ENCODE peak calls at places on chromosomes 12 and 14, in seven cellular contexts. H is A549, P is cardiac muscle cell, Y is uterus, R is stomach, L is DND-41, E is OCI-LY7. Z is an unnamed sample.

GRCh38 chr14:99268776-99269510 is 3.1 kb downstream of the BCL11B start:
- DNase-seq in H (no peak), P (no peak), Y (no peak), R (no peak), L (no peak), E (no peak), Z (no peak)

GRCh38 chr12:119075222-119075787 is 94.0 kb downstream of the SRRM4 start:
- DNase-seq in H (no peak), P (no peak), Y (no peak), R (no peak), L (no peak), E (no peak), Z (no peak)

GRCh38 chr14:21822109-21822508 is 148.5 kb upstream of the OR4E1 start:
- DNase-seq in H (no peak), P (no peak), Y (no peak), R (no peak), L (no peak), E (no peak), Z (no peak)

GRCh38 chr14:61387076-61387475 is 65.7 kb downstream of the PRKCH start:
- DNase-seq in H (no peak), P (peak), Y (no peak), R (no peak), L (no peak), E (no peak), Z (no peak)

GRCh38 chr12:132178314-132178713 is 34.1 kb downstream of the NOC4L start:
- DNase-seq in H (no peak), P (no peak), Y (no peak), R (no peak), L (peak), E (peak), Z (no peak)

GRCh38 chr14:36767603-36768281 is 106.1 kb downstream of the PAX9 start:
- DNase-seq in H (no peak), P (no peak), Y (no peak), R (no peak), L (no peak), E (no peak), Z (no peak)

GRCh38 chr12:11553871-11554533 is 95.5 kb upstream of the ETV6 start:
- DNase-seq in H (peak), P (peak), Y (peak), R (peak), L (peak), E (peak), Z (peak)

GRCh38 chr14:60485057-60485599 is 735 bp downstream of the C14orf39 start:
- DNase-seq in H (no peak), P (peak), Y (no peak), R (no peak), L (no peak), E (no peak), Z (no peak)

GRCh38 chr14:97641827-97642226 is 844.6 kb downstream of the VRK1 start:
- DNase-seq in H (no peak), P (no peak), Y (no peak), R (no peak), L (no peak), E (no peak), Z (no peak)

GRCh38 chr12:3834774-3835173 is 38.4 kb downstream of the PARP11 start:
- DNase-seq in H (no peak), P (no peak), Y (no peak), R (no peak), L (no peak), E (no peak), Z (no peak)

GRCh38 chr14:35390577-35391387 is 13.8 kb downstream of the NFKBIA start:
- DNase-seq in H (no peak), P (peak), Y (no peak), R (no peak), L (no peak), E (no peak), Z (no peak)

GRCh38 chr14:79419571-79420327 is 791.6 kb downstream of the DIO2 start:
- DNase-seq in H (no peak), P (no peak), Y (no peak), R (no peak), L (no peak), E (no peak), Z (no peak)

GRCh38 chr12:62562892-62563291 is 96.3 kb downstream of the MON2 start:
- DNase-seq in H (no peak), P (no peak), Y (no peak), R (no peak), L (no peak), E (no peak), Z (no peak)

GRCh38 chr14:60349663-60350365 is 100.8 kb downstream of the PPM1A start:
- DNase-seq in H (peak), P (peak), Y (no peak), R (peak), L (peak), E (peak), Z (no peak)

GRCh38 chr12:53223391-53224267 is 8.4 kb downstream of the RARG start:
- DNase-seq in H (no peak), P (no peak), Y (no peak), R (no peak), L (peak), E (no peak), Z (no peak)

GRCh38 chr12:52061470-52062166 is 8.2 kb upstream of the ATG101 start:
- DNase-seq in H (no peak), P (no peak), Y (no peak), R (no peak), L (no peak), E (no peak), Z (no peak)

GRCh38 chr12:106275458-106275857 is 27.1 kb upstream of the TCP11L2 start:
- DNase-seq in H (no peak), P (no peak), Y (no peak), R (no peak), L (no peak), E (no peak), Z (no peak)

GRCh38 chr12:132400011-132400641 is 70.7 kb upstream of the GALNT9 start:
- DNase-seq in H (no peak), P (no peak), Y (no peak), R (no peak), L (no peak), E (no peak), Z (no peak)

GRCh38 chr14:71693373-71693772 is 238.9 kb upstream of the RGS6 start:
- DNase-seq in H (no peak), P (no peak), Y (no peak), R (no peak), L (peak), E (peak), Z (no peak)

GRCh38 chr14:71658261-71658860 is 273.9 kb upstream of the RGS6 start:
- DNase-seq in H (no peak), P (no peak), Y (no peak), R (no peak), L (no peak), E (peak), Z (no peak)

GRCh38 chr12:67710582-67710981 is 62.0 kb downstream of the DYRK2 start:
- DNase-seq in H (peak), P (no peak), Y (no peak), R (peak), L (no peak), E (no peak), Z (no peak)

GRCh38 chr12:17062296-17063061 is 456.5 kb upstream of the LMO3 start:
- DNase-seq in H (no peak), P (no peak), Y (no peak), R (no peak), L (no peak), E (no peak), Z (no peak)

GRCh38 chr12:124906606-124907261 is 7.7 kb downstream of the UBC start:
- DNase-seq in H (peak), P (peak), Y (peak), R (peak), L (peak), E (peak), Z (peak)
- H3K27ac ChIP-seq in H (peak), P (no peak), Y (peak), R (no peak), L (peak), E (peak), Z (no peak)

GRCh38 chr14:103275000-103275399 is 59.0 kb upstream of the EIF5 start:
- DNase-seq in H (no peak), P (no peak), Y (no peak), R (no peak), L (no peak), E (no peak), Z (no peak)

GRCh38 chr14:103282932-103283331 is 51.1 kb upstream of the EIF5 start:
- DNase-seq in H (no peak), P (no peak), Y (no peak), R (no peak), L (no peak), E (no peak), Z (no peak)

GRCh38 chr14:103280278-103280917 is 53.6 kb upstream of the EIF5 start:
- DNase-seq in H (no peak), P (no peak), Y (no peak), R (no peak), L (no peak), E (no peak), Z (no peak)

GRCh38 chr14:103281496-103282231 is 52.4 kb upstream of the EIF5 start:
- DNase-seq in H (peak), P (peak), Y (peak), R (peak), L (no peak), E (no peak), Z (no peak)

GRCh38 chr14:103279129-103280025 is 54.7 kb upstream of the EIF5 start:
- DNase-seq in H (no peak), P (no peak), Y (no peak), R (no peak), L (no peak), E (no peak), Z (no peak)
- TF ChIP-seq CTCF in H (no peak), P (no peak), Y (no peak), R (no peak), L (no peak), E (no peak), Z (no peak)

GRCh38 chr12:26239127-26239500 is 43.7 kb downstream of the SSPN start:
- DNase-seq in H (no peak), P (no peak), Y (no peak), R (no peak), L (no peak), E (no peak), Z (no peak)
- H3K27ac ChIP-seq in H (peak), P (no peak), Y (no peak), R (no peak), L (no peak), E (no peak), Z (no peak)

GRCh38 chr12:32400114-32400672 is 835 bp downstream of the FGD4 start:
- DNase-seq in H (peak), P (peak), Y (no peak), R (peak), L (no peak), E (no peak), Z (no peak)

GRCh38 chr12:32400866-32401265 is 1.5 kb downstream of the FGD4 start:
- DNase-seq in H (no peak), P (no peak), Y (no peak), R (no peak), L (no peak), E (no peak), Z (no peak)

GRCh38 chr12:32399373-32400113 is at the start of gene FGD4:
- DNase-seq in H (peak), P (peak), Y (peak), R (peak), L (peak), E (peak), Z (peak)

GRCh38 chr12:32399045-32399372 is 349 bp upstream of the FGD4 start:
- DNase-seq in H (no peak), P (no peak), Y (no peak), R (no peak), L (no peak), E (no peak), Z (no peak)

DNA sequence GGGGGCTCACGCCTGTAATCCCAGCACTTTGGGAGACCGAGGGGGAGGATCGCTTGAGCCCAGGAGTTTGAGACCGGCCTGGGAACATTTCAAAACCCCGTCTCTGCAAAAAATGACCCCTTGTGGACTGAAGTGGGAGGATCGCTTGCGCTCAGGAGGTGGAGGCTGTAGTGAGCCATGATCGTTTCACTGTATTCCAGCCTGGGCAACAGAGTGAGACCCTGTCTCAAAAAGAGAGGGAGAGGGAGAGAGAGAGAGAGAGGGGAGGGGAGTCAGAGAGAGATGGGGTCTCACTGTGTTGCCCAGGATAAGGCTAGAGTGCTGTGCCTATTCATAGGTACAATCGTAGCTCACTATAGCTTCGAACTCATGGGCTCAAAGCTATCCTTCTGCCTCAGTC is 2.8 kb downstream of the FGD4 start:
- DNase-seq in H (no peak), P (no peak), Y (no peak), R (no peak), L (no peak), E (no peak), Z (no peak)
- TF ChIP-seq CTCF in H (no peak), P (no peak), Y (no peak), R (no peak), L (no peak), E (peak), Z (no peak)

GRCh38 chr14:73750161-73750901 is 36.1 kb upstream of the PNMA1 start:
- DNase-seq in H (no peak), P (no peak), Y (no peak), R (peak), L (no peak), E (no peak), Z (no peak)
- H3K27ac ChIP-seq in H (no peak), P (no peak), Y (peak), R (peak), L (no peak), E (no peak), Z (no peak)

GRCh38 chr14:68547305-68548193 is 245.3 kb downstream of the ZFP36L1 start:
- DNase-seq in H (peak), P (no peak), Y (peak), R (peak), L (no peak), E (no peak), Z (no peak)
- TF ChIP-seq CTCF in H (no peak), P (no peak), Y (peak), R (no peak), L (no peak), E (no peak), Z (no peak)